ENCODE peak calls at places on chromosomes 7 and 10, in six cellular contexts. K is NCI-H1092; Z is Ammon's horn; T is GM23338; E is neuronal stem cell; B is stimulated activated CD4-positive, alpha-beta T cell treated with anti-CD3 and anti-CD28 coated beads, Interleukin-12 subunit alpha, Interleukin-12 subunit beta, amount 100 ng/mL, for 48 hours. M is an unnamed sample.

GRCh38 chr10:79347894-79348639 is 798 bp downstream of the PPIF start:
- DNase-seq in K (no peak), Z (peak), T (peak), E (no peak), B (peak), M (no peak)

GRCh38 chr7:130886438-130887135 is 152.6 kb upstream of the KLF14 start:
- DNase-seq in K (no peak), Z (no peak), T (no peak), E (no peak), B (no peak), M (no peak)

GRCh38 chr10:23556727-23557440 is 118.0 kb downstream of the OTUD1 start:
- DNase-seq in K (no peak), Z (peak), T (no peak), E (no peak), B (no peak), M (no peak)

GRCh38 chr7:39946693-39947092 is 3.4 kb upstream of the CDK13 start:
- DNase-seq in K (no peak), Z (no peak), T (peak), E (no peak), B (no peak), M (no peak)

GRCh38 chr10:58775960-58776574 is 263.4 kb downstream of the BICC1 start:
- DNase-seq in K (no peak), Z (no peak), T (peak), E (no peak), B (no peak), M (no peak)

GRCh38 chr10:47262606-47263295 is 37.2 kb upstream of the GDF10 start:
- DNase-seq in K (no peak), Z (no peak), T (no peak), E (no peak), B (no peak), M (no peak)

GRCh38 chr10:127923646-127924045 is 16.7 kb downstream of the PTPRE start:
- DNase-seq in K (no peak), Z (no peak), T (no peak), E (no peak), B (no peak), M (no peak)

GRCh38 chr7:329691-330281 is 39.8 kb downstream of the FOXL3 start:
- DNase-seq in K (no peak), Z (no peak), T (no peak), E (no peak), B (no peak), M (no peak)

GRCh38 chr7:95213809-95214492 is 110.4 kb downstream of the PON1 start:
- DNase-seq in K (no peak), Z (peak), T (no peak), E (no peak), B (no peak), M (no peak)

GRCh38 chr7:2809903-2810628 is 34.0 kb downstream of the GNA12 start:
- DNase-seq in K (no peak), Z (no peak), T (peak), E (no peak), B (no peak), M (no peak)

GRCh38 chr10:29140991-29141390 is 147.9 kb upstream of the LYZL1 start:
- DNase-seq in K (no peak), Z (no peak), T (peak), E (no peak), B (no peak), M (no peak)

GRCh38 chr10:31756131-31757119 is 172.2 kb downstream of the ARHGAP12 start:
- DNase-seq in K (no peak), Z (peak), T (no peak), E (no peak), B (no peak), M (no peak)

GRCh38 chr7:158863611-158864506 is 7.5 kb downstream of the DYNC2I1 start:
- DNase-seq in K (no peak), Z (no peak), T (peak), E (no peak), B (peak), M (peak)

GRCh38 chr10:93991596-93992284 is 2.0 kb upstream of the PLCE1 start:
- DNase-seq in K (no peak), Z (peak), T (peak), E (peak), B (no peak), M (peak)

GRCh38 chr7:122528879-122529481 is 169.9 kb downstream of the RNF133 start:
- DNase-seq in K (peak), Z (peak), T (peak), E (peak), B (no peak), M (peak)

GRCh38 chr7:1909476-1909875 is 239.4 kb downstream of the ELFN1 start:
- DNase-seq in K (no peak), Z (no peak), T (peak), E (no peak), B (no peak), M (no peak)

GRCh38 chr7:159010951-159011820 is 133.5 kb downstream of the VIPR2 start:
- DNase-seq in K (no peak), Z (no peak), T (no peak), E (no peak), B (no peak), M (no peak)

GRCh38 chr7:80711521-80711920 is 73.1 kb downstream of the CD36 start:
- DNase-seq in K (no peak), Z (no peak), T (no peak), E (no peak), B (no peak), M (no peak)

GRCh38 chr7:44767912-44768662 is 19.4 kb downstream of the ZMIZ2 start:
- DNase-seq in K (no peak), Z (peak), T (no peak), E (no peak), B (no peak), M (no peak)

GRCh38 chr7:70432567-70433001 is 699.4 kb upstream of the GALNT17 start:
- DNase-seq in K (peak), Z (peak), T (no peak), E (no peak), B (no peak), M (no peak)

GRCh38 chr7:27680610-27681009 is 17.9 kb upstream of the HIBADH start:
- DNase-seq in K (no peak), Z (no peak), T (no peak), E (no peak), B (no peak), M (no peak)

GRCh38 chr7:158133057-158133456 is 454.6 kb downstream of the PTPRN2 start:
- DNase-seq in K (no peak), Z (no peak), T (no peak), E (no peak), B (no peak), M (no peak)

GRCh38 chr7:14846405-14846804 is 56.1 kb downstream of the DGKB start:
- DNase-seq in K (no peak), Z (no peak), T (peak), E (no peak), B (no peak), M (no peak)

GRCh38 chr7:14504134-14504533 is 398.4 kb downstream of the DGKB start:
- DNase-seq in K (no peak), Z (peak), T (peak), E (peak), B (no peak), M (no peak)

GRCh38 chr7:44292876-44293560 is 32.4 kb downstream of the CAMK2B start:
- DNase-seq in K (no peak), Z (peak), T (no peak), E (no peak), B (no peak), M (no peak)

GRCh38 chr7:151727579-151728285 is 149.2 kb downstream of the PRKAG2 start:
- DNase-seq in K (no peak), Z (no peak), T (no peak), E (no peak), B (peak), M (no peak)

GRCh38 chr7:44333971-44334733 is 8.8 kb upstream of the CAMK2B start:
- DNase-seq in K (no peak), Z (peak), T (no peak), E (no peak), B (no peak), M (no peak)

GRCh38 chr7:21791046-21791445 is 154.7 kb downstream of the CDCA7L start:
- DNase-seq in K (no peak), Z (no peak), T (no peak), E (no peak), B (no peak), M (no peak)

GRCh38 chr7:5222861-5223411 is 32.9 kb downstream of the WIPI2 start:
- DNase-seq in K (no peak), Z (no peak), T (no peak), E (no peak), B (no peak), M (no peak)

GRCh38 chr7:43108255-43109011 is 4.0 kb upstream of the HECW1 start:
- DNase-seq in K (peak), Z (peak), T (peak), E (peak), B (peak), M (no peak)

GRCh38 chr10:62248465-62248864 is 20.2 kb downstream of the RTKN2 start:
- DNase-seq in K (no peak), Z (no peak), T (no peak), E (no peak), B (no peak), M (no peak)

M was measured in frontal cortex.